ENCODE peak calls at places on chromosomes 12 and 14, in eight cellular contexts. W is HFFc6; Y is NAMALWA; S is PC-9; A is fibroblast of mammary gland; T is activated T-cell treated with anti-CD3 and anti-CD28 coated beads for 48 hours; E is effector CD4-positive, alpha-beta T cell; F is NCI-H446 treated with DMSO at 0.1 percent for 48 hours. U is an unnamed sample.
A peak's percentile ranks its signal among the peaks of the same experiment; 100 is the strongest.

GRCh38 chr12:4779749-4780148 is 59.5 kb downstream of the GALNT8 start:
- DNase-seq in E (no peak), T (no peak), S (no peak), A (no peak), W (no peak), F (no peak), Y (no peak), U (no peak)

GRCh38 chr12:100755186-100755585 is 39.4 kb upstream of the ANO4 start:
- DNase-seq in S (no peak), Y (no peak), E (no peak), A (peak; percentile 79), T (no peak), W (no peak), F (no peak), U (peak; percentile 4)

GRCh38 chr14:91349481-91350074 is 68.0 kb downstream of the CCDC88C start:
- DNase-seq in F (no peak), T (peak; percentile 57), A (no peak), E (peak; percentile 69), S (no peak), W (no peak), Y (no peak), U (no peak)

GRCh38 chr14:37122288-37122687 is 50.1 kb downstream of the SLC25A21 start:
- DNase-seq in T (no peak), A (peak; percentile 80), S (no peak), E (no peak), W (peak; percentile 44), Y (no peak), F (no peak), U (peak; percentile 75)

GRCh38 chr12:76765598-76765997 is 1.7 kb downstream of the ZDHHC17 start:
- DNase-seq in E (no peak), T (no peak), F (no peak), W (no peak), A (no peak), Y (no peak), S (no peak), U (no peak)

GRCh38 chr12:41856228-41856627 is 288.4 kb downstream of the GXYLT1 start:
- DNase-seq in T (no peak), Y (no peak), S (no peak), A (no peak), W (no peak), E (no peak), F (no peak), U (no peak)

GRCh38 chr14:77059276-77059934 is 30.9 kb upstream of the IRF2BPL start:
- DNase-seq in W (peak; percentile 94), E (no peak), F (no peak), A (peak; percentile 97), T (no peak), Y (no peak), S (peak; percentile 89), U (peak; percentile 95)

GRCh38 chr14:103095210-103095778 is 769 bp downstream of the EXOC3L4 start:
- DNase-seq in F (no peak), E (no peak), S (no peak), A (no peak), T (no peak), W (no peak), Y (no peak), U (no peak)

GRCh38 chr14:89078021-89078676 is 253.7 kb downstream of the TTC8 start:
- DNase-seq in A (no peak), F (no peak), E (no peak), Y (no peak), T (no peak), W (no peak), S (no peak), U (no peak)

GRCh38 chr12:48815281-48816110 is 2.8 kb upstream of the CACNB3 start:
- DNase-seq in F (peak; percentile 22), E (no peak), S (peak; percentile 77), W (peak; percentile 73), T (peak; percentile 26), A (peak; percentile 78), Y (peak; percentile 45), U (peak; percentile 90)

GRCh38 chr14:71539660-71540285 is 392.5 kb upstream of the RGS6 start:
- DNase-seq in A (no peak), Y (no peak), T (no peak), F (no peak), S (no peak), W (no peak), E (no peak), U (no peak)

GRCh38 chr12:29780084-29780483 is 3.7 kb downstream of the TMTC1 start:
- DNase-seq in T (no peak), F (no peak), S (no peak), Y (no peak), A (no peak), W (no peak), E (no peak), U (no peak)

GRCh38 chr12:110670161-110670701 is 18.7 kb downstream of the HVCN1 start:
- DNase-seq in E (no peak), T (peak; percentile 31), A (no peak), Y (peak; percentile 62), F (no peak), S (no peak), W (no peak), U (no peak)

GRCh38 chr14:67722293-67722692 is 20.6 kb downstream of the RDH12 start:
- DNase-seq in S (no peak), F (peak; percentile 50), W (peak; percentile 9), E (no peak), A (peak; percentile 56), T (no peak), Y (no peak), U (peak; percentile 43)

GRCh38 chr12:109448707-109449390 is 28.3 kb downstream of the KCTD10 start:
- DNase-seq in F (no peak), S (no peak), A (no peak), Y (no peak), W (no peak), E (no peak), T (no peak), U (no peak)

GRCh38 chr12:6376079-6376941 is 947 bp upstream of the SCNN1A start:
- DNase-seq in A (peak; percentile 79), F (no peak), W (peak; percentile 10), T (no peak), S (peak; percentile 97), Y (no peak), E (no peak), U (peak; percentile 71)

GRCh38 chr12:76450690-76451089 is 102.5 kb upstream of the BBS10 start:
- DNase-seq in F (no peak), W (peak; percentile 63), S (no peak), Y (no peak), T (no peak), E (no peak), A (peak; percentile 92), U (peak; percentile 70)

GRCh38 chr12:12008232-12008850 is 62.4 kb upstream of the BCL2L14 start:
- DNase-seq in Y (peak; percentile 31), E (peak; percentile 20), W (no peak), F (no peak), A (no peak), T (no peak), S (no peak), U (no peak)

GRCh38 chr14:75643985-75644384 is 16.7 kb downstream of the ERG28 start:
- DNase-seq in Y (no peak), W (no peak), E (no peak), S (no peak), A (no peak), T (no peak), F (no peak), U (no peak)

GRCh38 chr12:53543539-53543938 is 36.3 kb upstream of the NPFF start:
- DNase-seq in S (peak; percentile 19), Y (peak; percentile 85), E (peak; percentile 14), A (peak; percentile 79), T (peak; percentile 28), F (peak; percentile 52), W (peak; percentile 71), U (peak; percentile 78)

GRCh38 chr14:103703433-103704385 is 11.5 kb downstream of the XRCC3 start:
- DNase-seq in T (no peak), Y (no peak), F (no peak), S (no peak), W (no peak), A (no peak), E (no peak), U (no peak)

GRCh38 chr12:119841433-119842210 is 35.5 kb downstream of the CIT start:
- DNase-seq in A (peak; percentile 20), W (no peak), Y (no peak), S (no peak), F (no peak), E (no peak), T (no peak), U (peak; percentile 14)

GRCh38 chr14:98175436-98175835 is 1096.6 kb downstream of the BCL11B start:
- DNase-seq in F (no peak), W (no peak), E (no peak), A (no peak), S (no peak), T (no peak), Y (no peak), U (no peak)

GRCh38 chr12:54432815-54433164 is 13.7 kb upstream of the ITGA5 start:
- DNase-seq in E (no peak), A (no peak), Y (no peak), T (no peak), S (no peak), W (no peak), F (no peak), U (no peak)

GRCh38 chr14:90087433-90087832 is 25.6 kb downstream of the KCNK13 start:
- DNase-seq in T (no peak), S (no peak), A (peak; percentile 86), W (peak; percentile 66), Y (peak; percentile 6), E (no peak), F (no peak), U (peak; percentile 45)

GRCh38 chr12:23880988-23881387 is 68.5 kb downstream of the SOX5 start:
- DNase-seq in E (no peak), Y (no peak), T (no peak), A (no peak), S (no peak), W (no peak), F (no peak), U (no peak)

GRCh38 chr12:46362895-46363581 is 9.5 kb downstream of the SLC38A2 start:
- DNase-seq in T (no peak), E (no peak), Y (peak; percentile 14), S (no peak), F (no peak), W (no peak), A (peak; percentile 67), U (peak; percentile 54)

GRCh38 chr12:71710276-71711125 is 24.6 kb downstream of the TMEM19 start:
- DNase-seq in T (no peak), S (peak; percentile 66), W (peak; percentile 82), E (no peak), A (peak; percentile 90), F (no peak), Y (no peak), U (peak; percentile 90)

GRCh38 chr12:31234955-31235867 is 90.7 kb downstream of the SINHCAF start:
- DNase-seq in S (peak; percentile 56), A (peak; percentile 16), Y (no peak), F (no peak), T (no peak), E (no peak), W (peak; percentile 38), U (peak; percentile 59)

GRCh38 chr14:57486767-57487379 is 6.8 kb downstream of the CCDC198 start:
- DNase-seq in F (peak; percentile 44), E (no peak), W (peak; percentile 48), A (peak; percentile 63), T (no peak), Y (peak; percentile 36), S (no peak), U (peak; percentile 51)

GRCh38 chr12:50314629-50315312 is 31.5 kb upstream of the LIMA1 start:
- DNase-seq in F (peak; percentile 34), T (no peak), W (peak; percentile 62), S (peak; percentile 17), Y (peak; percentile 60), A (peak; percentile 78), E (no peak), U (peak; percentile 74)

GRCh38 chr12:46205293-46205692 is 63.5 kb downstream of the SLC38A1 start:
- DNase-seq in Y (no peak), S (no peak), W (no peak), E (no peak), A (peak; percentile 33), F (no peak), T (no peak), U (peak; percentile 13)

GRCh38 chr12:19035552-19035951 is 94.0 kb upstream of the PLEKHA5 start:
- DNase-seq in S (no peak), Y (no peak), F (no peak), T (no peak), A (peak; percentile 89), W (no peak), E (no peak), U (peak; percentile 48)

GRCh38 chr14:103186894-103187586 is 63.8 kb downstream of the TNFAIP2 start:
- DNase-seq in E (no peak), F (no peak), Y (no peak), W (no peak), A (no peak), S (no peak), T (no peak), U (no peak)